ENCODE peak calls at places on chromosomes 6 and 20, in four cellular contexts. X is effector CD4-positive, alpha-beta T cell; L is HL-60; B is RWPE1. U is an unnamed sample.
A peak's percentile ranks its signal among the peaks of the same experiment; 100 is the strongest.

GRCh38 chr6:96724641-96725040 is 112.6 kb downstream of the GPR63 start:
- DNase-seq in X (no peak), L (no peak), B (no peak), U (no peak)

GRCh38 chr6:168041928-168042327 is 37.1 kb downstream of the FRMD1 start:
- DNase-seq in X (no peak), L (no peak), B (no peak), U (no peak)

GRCh38 chr6:42021847-42022754 is 28.2 kb upstream of the TAF8 start:
- DNase-seq in X (peak; percentile 54), L (no peak), B (no peak), U (peak; percentile 55)

GRCh38 chr6:113762611-113763010 is 94.5 kb upstream of the MARCKS start:
- DNase-seq in X (no peak), L (no peak), B (no peak), U (no peak)

GRCh38 chr6:53048431-53049195 is 16.6 kb upstream of the FBXO9 start:
- DNase-seq in X (no peak), L (no peak), B (peak; percentile 55), U (peak; percentile 3)

GRCh38 chr20:49888341-49889244 is 26.7 kb downstream of the SPATA2 start:
- DNase-seq in X (peak; percentile 28), L (peak; percentile 55), B (peak; percentile 77), U (peak; percentile 20)

GRCh38 chr6:132333639-132334516 is 67.4 kb downstream of the MOXD1 start:
- DNase-seq in X (no peak), L (no peak), B (peak; percentile 59), U (no peak)

GRCh38 chr20:20360464-20360863 is 7.4 kb upstream of the INSM1 start:
- DNase-seq in X (no peak), L (peak; percentile 42), B (peak; percentile 69), U (no peak)

GRCh38 chr6:80433010-80433665 is 326.7 kb downstream of the BCKDHB start:
- DNase-seq in X (no peak), L (no peak), B (no peak), U (no peak)

GRCh38 chr20:10137533-10137932 is 81.1 kb upstream of the SNAP25 start:
- DNase-seq in X (no peak), L (no peak), B (no peak), U (no peak)

GRCh38 chr6:63529498-63529897 is 42.8 kb upstream of the LOC128125822 start:
- DNase-seq in X (no peak), L (no peak), B (no peak), U (no peak)

GRCh38 chr20:39607124-39607523 is 645.0 kb downstream of the DHX35 start:
- DNase-seq in X (no peak), L (no peak), B (no peak), U (no peak)